ENCODE peak calls at places on chromosomes 7 and 10, in four cellular contexts. One of them, this sample, is unnamed.

GRCh38 chr7:139094596-139094995 is 14.9 kb downstream of the ZC3HAV1 start:
- DNase-seq in PC-3: no peak
- DNase-seq in astrocyte: no peak
- DNase-seq in DND-41: peak
- DNase-seq in this sample: no peak

GRCh38 chr7:11780267-11780666 is 51.7 kb downstream of the THSD7A start:
- DNase-seq in PC-3: no peak
- DNase-seq in astrocyte: no peak
- DNase-seq in DND-41: no peak
- DNase-seq in this sample: no peak

GRCh38 chr10:71761105-71761511 is 12.2 kb downstream of the VSIR start:
- DNase-seq in PC-3: peak
- DNase-seq in astrocyte: no peak
- DNase-seq in DND-41: no peak
- DNase-seq in this sample: no peak

GRCh38 chr7:77520261-77520660 is 16.8 kb upstream of the PTPN12 start:
- DNase-seq in PC-3: no peak
- DNase-seq in astrocyte: no peak
- DNase-seq in DND-41: no peak
- DNase-seq in this sample: no peak

GRCh38 chr10:47264797-47265281 is 35.2 kb upstream of the GDF10 start:
- DNase-seq in PC-3: no peak
- DNase-seq in astrocyte: no peak
- DNase-seq in DND-41: peak
- DNase-seq in this sample: no peak

GRCh38 chr10:80464557-80465466 is 10.7 kb downstream of the TSPAN14 start:
- DNase-seq in PC-3: no peak
- DNase-seq in astrocyte: peak
- DNase-seq in DND-41: no peak
- DNase-seq in this sample: peak

GRCh38 chr10:93465806-93466675 is 16.1 kb downstream of the MYOF start:
- DNase-seq in PC-3: peak
- DNase-seq in astrocyte: peak
- DNase-seq in DND-41: no peak
- DNase-seq in this sample: peak

GRCh38 chr7:88522771-88523316 is 216.2 kb upstream of the STEAP4 start:
- DNase-seq in PC-3: no peak
- DNase-seq in astrocyte: no peak
- DNase-seq in DND-41: peak
- DNase-seq in this sample: no peak

GRCh38 chr10:85859859-85860258 is 506.7 kb downstream of the GRID1 start:
- DNase-seq in PC-3: no peak
- DNase-seq in astrocyte: no peak
- DNase-seq in DND-41: no peak
- DNase-seq in this sample: no peak

GRCh38 chr7:21191317-21192073 is 236.4 kb upstream of the SP4 start:
- DNase-seq in PC-3: peak
- DNase-seq in astrocyte: no peak
- DNase-seq in DND-41: no peak
- DNase-seq in this sample: no peak

GRCh38 chr7:117993377-117994003 is 120.2 kb upstream of the CTTNBP2 start:
- DNase-seq in PC-3: peak
- DNase-seq in astrocyte: peak
- DNase-seq in DND-41: peak
- DNase-seq in this sample: peak

GRCh38 chr7:50775826-50776225 is 6.9 kb downstream of the GRB10 start:
- DNase-seq in PC-3: no peak
- DNase-seq in astrocyte: no peak
- DNase-seq in DND-41: no peak
- DNase-seq in this sample: no peak

GRCh38 chr7:42843209-42843800 is 68.6 kb downstream of the C7orf25 start:
- DNase-seq in PC-3: peak
- DNase-seq in astrocyte: peak
- DNase-seq in DND-41: no peak
- DNase-seq in this sample: peak

GRCh38 chr7:94311545-94311944 is 83.2 kb upstream of the COL1A2 start:
- DNase-seq in PC-3: no peak
- DNase-seq in astrocyte: no peak
- DNase-seq in DND-41: no peak
- DNase-seq in this sample: peak

GRCh38 chr7:106600569-106601373 is 60.2 kb downstream of the CCDC71L start:
- DNase-seq in PC-3: no peak
- DNase-seq in astrocyte: peak
- DNase-seq in DND-41: no peak
- DNase-seq in this sample: no peak

GRCh38 chr10:79184649-79185048 is 115.9 kb downstream of the ZMIZ1 start:
- DNase-seq in PC-3: no peak
- DNase-seq in astrocyte: no peak
- DNase-seq in DND-41: no peak
- DNase-seq in this sample: no peak
- TF ChIP-seq EZH2 in PC-3: no peak
- TF ChIP-seq EZH2 in astrocyte: no peak
- TF ChIP-seq EZH2 in DND-41: no peak
- TF ChIP-seq EZH2 in this sample: no peak

DNA sequence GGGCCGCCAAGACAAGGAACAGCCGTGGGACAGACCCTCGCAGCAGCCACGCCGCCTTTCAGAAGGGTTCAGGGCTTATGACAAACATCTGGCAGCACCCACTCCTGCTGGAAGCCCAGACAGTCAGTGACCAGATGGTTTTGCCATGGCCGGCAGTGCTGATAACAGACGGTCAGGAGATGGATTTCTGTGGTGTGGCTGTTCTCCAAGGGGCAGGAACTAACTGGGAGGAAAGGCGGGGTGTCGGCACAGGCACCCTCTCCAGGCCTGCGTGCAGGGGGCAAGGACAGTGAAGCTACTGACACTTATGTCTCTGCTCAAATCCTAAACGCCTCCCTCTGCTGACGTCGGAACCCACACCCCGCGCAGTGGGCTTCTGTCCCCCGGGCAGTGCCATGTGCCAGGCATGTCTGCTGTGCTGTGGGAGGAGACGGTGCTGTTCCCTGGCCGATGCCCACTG is 416.1 kb downstream of the DNAJB6 start:
- DNase-seq in PC-3: no peak
- DNase-seq in astrocyte: peak
- DNase-seq in DND-41: no peak
- DNase-seq in this sample: no peak
- H3K27ac ChIP-seq in PC-3: no peak
- H3K27ac ChIP-seq in astrocyte: no peak
- H3K27ac ChIP-seq in DND-41: no peak
- H3K27ac ChIP-seq in this sample: no peak

DNA sequence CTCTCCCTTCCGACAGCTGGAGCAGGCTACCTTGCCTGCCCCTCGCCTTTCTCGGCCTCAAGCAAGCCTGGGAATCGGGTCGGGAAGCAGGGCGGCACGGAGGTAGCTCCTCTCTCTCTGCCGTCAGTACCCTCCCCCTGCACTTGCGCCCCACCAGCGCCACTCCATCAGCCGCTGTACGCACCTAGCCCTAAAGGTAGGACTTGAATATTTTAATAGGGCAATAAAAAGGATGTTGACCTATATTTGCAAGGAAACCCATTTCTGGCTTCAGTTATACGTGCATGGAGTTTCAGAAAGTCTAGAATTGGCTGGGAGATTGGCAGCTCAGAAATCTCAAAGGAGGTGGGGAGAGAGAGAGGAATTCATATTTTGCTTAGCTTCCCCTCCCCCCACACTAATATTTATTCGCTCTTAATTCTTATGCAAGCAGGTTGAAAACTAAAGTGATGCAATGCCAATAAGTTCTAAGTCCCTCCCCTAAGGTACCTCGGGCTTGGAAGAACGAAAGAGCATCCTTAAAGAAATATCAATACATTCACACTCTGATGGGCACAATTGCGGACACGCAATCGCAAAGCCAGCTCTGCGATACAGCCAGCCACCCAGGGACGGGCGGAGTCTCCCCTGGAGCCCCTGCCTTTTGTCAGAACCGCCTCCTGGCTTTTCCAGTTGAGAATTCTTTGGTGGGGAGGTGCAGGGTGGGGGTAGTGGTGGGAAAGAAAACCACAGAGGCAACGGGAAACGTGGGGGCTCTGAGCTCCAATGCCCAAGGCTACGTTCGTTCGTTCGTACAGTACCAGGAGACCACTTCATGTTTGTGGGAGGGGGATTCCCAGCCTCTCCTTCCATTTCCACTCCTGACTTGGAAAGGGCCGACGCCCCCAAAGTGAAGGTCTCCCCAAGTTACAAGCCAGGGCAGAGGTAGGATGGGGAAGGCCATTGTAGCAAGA is 1.4 kb downstream of the SHH start:
- DNase-seq in PC-3: peak
- DNase-seq in astrocyte: no peak
- DNase-seq in DND-41: no peak
- DNase-seq in this sample: no peak
- TF ChIP-seq EZH2 in PC-3: peak
- TF ChIP-seq EZH2 in astrocyte: peak
- TF ChIP-seq EZH2 in DND-41: no peak
- TF ChIP-seq EZH2 in this sample: peak

GRCh38 chr10:99531696-99532050 is 1.1 kb upstream of the NKX2-3 start:
- DNase-seq in PC-3: no peak
- DNase-seq in astrocyte: no peak
- DNase-seq in DND-41: no peak
- DNase-seq in this sample: no peak
- H3K27ac ChIP-seq in PC-3: no peak
- H3K27ac ChIP-seq in astrocyte: no peak
- H3K27ac ChIP-seq in DND-41: no peak
- H3K27ac ChIP-seq in this sample: no peak

GRCh38 chr10:88181902-88182671 is 318.7 kb downstream of the PTEN start:
- DNase-seq in PC-3: no peak
- DNase-seq in astrocyte: no peak
- DNase-seq in DND-41: no peak
- DNase-seq in this sample: no peak
- TF ChIP-seq EZH2 in PC-3: no peak
- TF ChIP-seq EZH2 in astrocyte: no peak
- TF ChIP-seq EZH2 in DND-41: no peak
- TF ChIP-seq EZH2 in this sample: no peak

GRCh38 chr10:239109-239508 is 103.9 kb downstream of the ZMYND11 start:
- DNase-seq in PC-3: peak
- DNase-seq in astrocyte: peak
- DNase-seq in DND-41: no peak
- DNase-seq in this sample: peak
- H3K27ac ChIP-seq in PC-3: peak
- H3K27ac ChIP-seq in astrocyte: no peak
- H3K27ac ChIP-seq in DND-41: no peak
- H3K27ac ChIP-seq in this sample: no peak

DNA sequence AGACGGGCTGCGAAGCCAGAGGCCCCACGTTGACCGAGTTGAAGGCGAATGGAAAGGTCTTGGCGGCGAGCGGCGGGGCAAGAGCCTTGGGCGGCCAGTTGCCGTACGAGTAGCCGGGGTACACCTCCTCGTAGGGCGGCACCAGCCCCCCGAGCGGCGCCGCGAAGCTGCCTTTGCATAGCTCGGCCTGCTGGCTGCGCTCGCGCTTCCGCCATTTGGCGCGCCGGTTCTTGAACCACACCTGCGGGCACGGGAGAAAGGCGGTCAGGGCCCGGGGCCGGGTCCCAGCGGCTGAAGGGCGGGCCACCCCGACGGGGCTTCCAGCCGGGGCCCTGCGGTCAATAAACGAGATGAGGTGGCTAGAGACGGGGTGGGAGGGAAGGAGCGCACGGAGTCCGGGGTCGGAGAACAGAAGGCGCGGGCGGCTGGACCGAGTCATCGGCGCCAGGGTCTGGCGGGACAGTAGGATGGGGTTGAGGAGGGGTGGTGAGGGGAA is 4.8 kb downstream of the ELOVL3 start:
- DNase-seq in PC-3: no peak
- DNase-seq in astrocyte: no peak
- DNase-seq in DND-41: no peak
- DNase-seq in this sample: peak
- TF ChIP-seq EZH2 in PC-3: no peak
- TF ChIP-seq EZH2 in astrocyte: peak
- TF ChIP-seq EZH2 in DND-41: no peak
- TF ChIP-seq EZH2 in this sample: no peak

This sample was measured in A673.